ENCODE peak calls at places on chromosomes 3 and 15, in eight cellular contexts. H, U, K, Y, S, D, B and J are unnamed samples.

GRCh38 chr15:79923068-79923514 is 26.3 kb upstream of the MTHFS start:
- DNase-seq in H (peak; percentile 63), U (peak; percentile 90), K (peak; percentile 60), Y (peak; percentile 66), S (no peak), D (no peak), B (peak; percentile 55), J (no peak)

GRCh38 chr3:152969557-152970300 is 134.8 kb downstream of the P2RY1 start:
- DNase-seq in H (no peak), U (no peak), K (no peak), Y (no peak), S (no peak), D (peak; percentile 4), B (no peak), J (no peak)

GRCh38 chr3:143090966-143091365 is 28.6 kb upstream of the CHST2 start:
- DNase-seq in H (no peak), U (no peak), K (no peak), Y (no peak), S (no peak), D (no peak), B (no peak), J (no peak)

GRCh38 chr3:165233521-165234195 is 37.5 kb upstream of the SLITRK3 start:
- DNase-seq in H (no peak), U (no peak), K (no peak), Y (no peak), S (peak; percentile 95), D (no peak), B (no peak), J (no peak)

GRCh38 chr15:91919014-91919534 is 65.6 kb downstream of the SLCO3A1 start:
- DNase-seq in H (no peak), U (no peak), K (no peak), Y (no peak), S (no peak), D (no peak), B (no peak), J (no peak)

GRCh38 chr15:72201346-72202029 is 3.9 kb upstream of the GRAMD2A start:
- DNase-seq in H (no peak), U (no peak), K (no peak), Y (no peak), S (no peak), D (no peak), B (no peak), J (no peak)

GRCh38 chr3:3212781-3213416 is 33.4 kb upstream of the CRBN start:
- DNase-seq in H (no peak), U (no peak), K (no peak), Y (no peak), S (no peak), D (no peak), B (no peak), J (no peak)

GRCh38 chr3:71646971-71647370 is 63.4 kb upstream of the FOXP1 start:
- DNase-seq in H (no peak), U (no peak), K (no peak), Y (no peak), S (no peak), D (no peak), B (no peak), J (no peak)

GRCh38 chr15:29037997-29038700 is 152.4 kb downstream of the APBA2 start:
- DNase-seq in H (no peak), U (no peak), K (no peak), Y (no peak), S (no peak), D (no peak), B (no peak), J (no peak)

GRCh38 chr15:39000008-39000734 is 435.6 kb upstream of the RASGRP1 start:
- DNase-seq in H (no peak), U (no peak), K (no peak), Y (no peak), S (no peak), D (no peak), B (no peak), J (no peak)

GRCh38 chr3:170741756-170742530 is 128.1 kb downstream of the RPL22L1 start:
- DNase-seq in H (no peak), U (no peak), K (no peak), Y (no peak), S (no peak), D (no peak), B (no peak), J (no peak)